ENCODE peak calls at places on chromosome 9, in five cellular contexts. T is HCT116, M is HepG2, X is H1, L is OCI-LY7. N is an unnamed sample.

GRCh38 chr9:112422417-112423148 is 42.7 kb downstream of the HSDL2 start:
- DNase-seq in L (no peak), T (no peak), M (no peak), X (no peak), N (no peak)

GRCh38 chr9:9998491-9999287 is 614.1 kb downstream of the PTPRD start:
- DNase-seq in T (no peak), M (peak), X (no peak), L (peak), N (no peak)

GRCh38 chr9:18543406-18543965 is 69.5 kb downstream of the ADAMTSL1 start:
- DNase-seq in L (no peak), T (no peak), X (no peak), M (no peak), N (no peak)

GRCh38 chr9:995776-996175 is 19.3 kb downstream of the DMRT3 start:
- DNase-seq in X (no peak), L (no peak), T (no peak), M (no peak), N (no peak)

GRCh38 chr9:130675396-130675795 is 11.0 kb downstream of the PRDM12 start:
- DNase-seq in L (no peak), T (no peak), X (no peak), M (no peak), N (no peak)

GRCh38 chr9:86977205-86977835 is 30.0 kb upstream of the GAS1 start:
- DNase-seq in L (no peak), T (no peak), M (no peak), X (no peak), N (no peak)

GRCh38 chr9:893843-894420 is 52.4 kb downstream of the DMRT1 start:
- DNase-seq in L (peak), T (peak), X (peak), M (peak), N (peak)

GRCh38 chr9:38094165-38094564 is 25.1 kb upstream of the SHB start:
- DNase-seq in L (no peak), T (no peak), X (no peak), M (no peak), N (no peak)

GRCh38 chr9:20028849-20029231 is 240.0 kb upstream of the SLC24A2 start:
- DNase-seq in M (no peak), L (no peak), T (no peak), X (no peak), N (no peak)

GRCh38 chr9:91522496-91522895 is 98.9 kb upstream of the NFIL3 start:
- DNase-seq in T (no peak), X (no peak), L (no peak), M (no peak), N (no peak)

GRCh38 chr9:79477955-79478751 is 93.6 kb upstream of the TLE4 start:
- DNase-seq in M (peak), T (no peak), L (peak), X (no peak), N (no peak)

GRCh38 chr9:131296452-131296851 is 6.9 kb downstream of the PLPP7 start:
- DNase-seq in L (no peak), X (no peak), T (no peak), M (no peak), N (no peak)

GRCh38 chr9:109317311-109317978 is 3.4 kb downstream of the EPB41L4B start:
- DNase-seq in L (no peak), T (no peak), X (no peak), M (no peak), N (no peak)

GRCh38 chr9:123089790-123090189 is 56.3 kb downstream of the GPR21 start:
- DNase-seq in X (no peak), T (no peak), M (no peak), L (peak), N (no peak)

GRCh38 chr9:87193925-87194380 is 246.6 kb upstream of the GAS1 start:
- DNase-seq in L (no peak), M (no peak), X (no peak), T (no peak), N (no peak)

GRCh38 chr9:110748251-110748893 is 79.8 kb downstream of the MUSK start:
- DNase-seq in M (no peak), T (no peak), L (no peak), X (no peak), N (no peak)

GRCh38 chr9:129401623-129402340 is 219.1 kb downstream of the C9orf50 start:
- DNase-seq in L (no peak), M (no peak), X (no peak), T (no peak), N (no peak)

GRCh38 chr9:109052416-109052815 is 39.1 kb upstream of the CTNNAL1 start:
- DNase-seq in M (no peak), X (no peak), L (no peak), T (no peak), N (no peak)

GRCh38 chr9:125971895-125972729 is 224.9 kb downstream of the PBX3 start:
- DNase-seq in M (no peak), X (no peak), T (no peak), L (no peak), N (no peak)

GRCh38 chr9:3777137-3777536 is 251.3 kb upstream of the RFX3 start:
- DNase-seq in X (no peak), T (no peak), L (no peak), M (peak), N (no peak)

GRCh38 chr9:26754494-26755188 is 138.0 kb downstream of the CAAP1 start:
- DNase-seq in X (no peak), L (no peak), T (no peak), M (no peak), N (no peak)

GRCh38 chr9:23447166-23447565 is 378.9 kb downstream of the ELAVL2 start:
- DNase-seq in T (no peak), L (no peak), M (no peak), X (no peak), N (no peak)

DNA sequence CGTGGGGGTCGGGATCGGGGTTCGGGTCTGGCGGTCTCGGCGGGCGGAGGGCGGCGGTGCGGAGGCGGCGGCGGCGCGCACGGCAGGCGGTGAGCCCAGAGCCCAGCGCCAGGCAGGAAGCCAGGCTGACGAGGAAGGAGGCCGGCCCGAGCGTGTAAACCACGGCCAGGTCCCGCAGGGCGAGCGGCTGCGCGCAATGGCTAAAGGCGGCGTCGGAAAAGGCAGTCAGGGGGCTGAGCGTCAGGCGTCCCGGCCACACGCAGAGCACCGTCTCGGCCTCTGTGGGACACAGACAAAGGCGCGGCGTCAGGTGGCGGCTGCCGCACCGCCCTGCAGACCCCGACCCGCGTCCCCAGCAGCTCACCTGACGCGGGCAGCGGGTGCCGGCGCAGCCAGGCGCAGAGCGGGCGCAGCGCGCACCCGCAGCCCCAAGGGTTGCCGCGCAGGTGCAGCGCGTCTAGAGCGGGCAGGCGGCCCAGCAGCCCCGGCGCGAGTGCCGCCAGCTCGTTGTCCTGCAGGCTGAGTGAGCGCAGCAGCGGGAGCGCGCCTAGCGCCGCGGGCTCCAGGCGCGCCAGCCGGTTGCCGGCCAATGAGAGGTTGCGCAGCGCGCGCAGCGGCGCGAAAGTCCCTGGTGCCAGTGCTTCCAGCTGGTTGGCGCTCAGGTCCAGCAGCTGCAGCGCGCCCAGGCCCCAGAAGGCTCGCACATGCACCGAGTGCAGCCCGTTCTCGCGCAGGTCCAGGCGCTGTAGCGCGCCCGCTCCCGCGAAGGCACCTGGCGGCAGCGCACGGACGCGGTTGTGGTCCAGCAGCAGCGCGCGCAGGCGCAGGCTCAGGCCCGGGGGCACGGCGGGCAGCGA is 716 bp downstream of the LRRC26 start:
- DNase-seq in X (no peak), T (peak), M (peak), L (no peak), N (no peak)
- H2AFZ ChIP-seq in X (peak), T (no peak), M (no peak), L (no peak), N (peak)

DNA sequence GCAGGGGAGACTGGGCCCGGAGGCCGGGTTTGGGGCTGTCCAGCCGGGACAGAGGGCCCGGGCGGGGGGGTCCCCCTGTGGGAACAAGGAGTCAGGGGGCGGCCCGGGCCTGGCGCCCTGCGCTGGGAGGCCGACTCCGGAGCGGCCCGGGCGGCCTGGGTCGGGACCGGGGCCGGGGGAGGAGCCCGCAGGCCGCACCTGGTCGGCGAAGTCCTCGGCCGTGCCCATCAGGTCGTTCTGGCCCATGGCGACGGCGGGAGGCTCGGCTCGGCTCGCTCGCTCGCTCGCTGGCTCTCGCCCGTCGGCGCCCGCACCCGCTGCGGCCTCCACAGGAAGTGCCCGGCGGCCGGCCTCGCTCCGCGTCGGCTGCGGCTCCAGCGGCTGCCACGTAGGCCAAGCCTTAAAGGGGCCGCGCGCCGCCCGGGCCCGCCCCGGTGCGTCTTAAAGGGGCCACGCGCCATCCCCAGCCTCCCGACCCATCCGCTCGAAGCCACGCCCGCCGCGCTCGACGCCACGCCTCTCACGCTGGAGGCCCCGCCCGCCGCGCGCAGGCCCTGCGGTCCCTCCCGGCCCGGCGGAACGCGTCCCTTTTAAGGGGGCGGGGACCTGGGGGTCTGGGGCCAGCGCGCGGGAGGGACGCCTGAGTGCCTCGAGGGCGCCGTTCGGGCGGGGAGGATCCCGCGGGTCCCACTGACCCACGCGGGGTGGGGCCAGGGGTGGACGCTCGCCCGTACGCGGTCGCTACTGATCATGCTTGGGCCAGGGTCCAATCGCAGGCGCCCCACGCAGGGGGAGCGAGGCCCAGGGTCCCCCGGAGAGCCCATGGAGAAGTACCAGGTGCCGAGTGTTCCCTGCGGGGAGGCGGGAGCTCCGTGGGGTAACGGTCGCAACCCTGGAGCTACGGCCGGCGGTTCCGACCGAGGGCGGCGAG is at the start of the genes STKLD1 and SURF4:
- DNase-seq in M (peak), X (peak), T (peak), L (peak), N (peak)
- TF ChIP-seq CTCF in M (no peak), X (no peak), T (no peak), L (no peak), N (no peak)

GRCh38 chr9:120868676-120869359 is 8.2 kb downstream of the PHF19 start:
- DNase-seq in M (no peak), X (peak), L (peak), T (peak), N (peak)

GRCh38 chr9:120869726-120870125 is 7.3 kb downstream of the PHF19 start:
- DNase-seq in M (no peak), L (no peak), T (no peak), X (no peak), N (no peak)

GRCh38 chr9:120870206-120870605 is 6.8 kb downstream of the PHF19 start:
- DNase-seq in X (no peak), T (no peak), M (no peak), L (no peak), N (no peak)

GRCh38 chr9:120868339-120868675 is 8.7 kb downstream of the PHF19 start:
- DNase-seq in L (no peak), X (no peak), M (no peak), T (no peak), N (no peak)

GRCh38 chr9:120869360-120869687 is 7.7 kb downstream of the PHF19 start:
- DNase-seq in L (no peak), T (no peak), X (no peak), M (no peak), N (no peak)
- H2AFZ ChIP-seq in L (no peak), T (no peak), X (no peak), M (no peak), N (peak)

GRCh38 chr9:92527291-92527828 is 8.4 kb downstream of the ECM2 start:
- DNase-seq in M (no peak), X (no peak), T (no peak), L (no peak), N (no peak)

GRCh38 chr9:92524881-92525280 is 10.9 kb downstream of the ECM2 start:
- DNase-seq in L (no peak), T (no peak), M (no peak), X (no peak), N (no peak)

GRCh38 chr9:92520837-92521236 is 15.0 kb downstream of the ECM2 start:
- DNase-seq in M (no peak), T (no peak), L (no peak), X (no peak), N (no peak)

GRCh38 chr9:92525306-92525705 is 10.5 kb downstream of the ECM2 start:
- DNase-seq in M (no peak), X (no peak), T (no peak), L (no peak), N (no peak)

GRCh38 chr9:92522983-92523970 is 12.5 kb downstream of the ECM2 start:
- DNase-seq in M (peak), X (no peak), L (no peak), T (no peak), N (no peak)
- TF ChIP-seq CTCF in M (no peak), X (no peak), L (no peak), T (no peak), N (no peak)

GRCh38 chr9:99515874-99516656 is 294.0 kb downstream of the SEC61B start:
- DNase-seq in T (no peak), X (no peak), M (no peak), L (peak), N (peak)
- H2AFZ ChIP-seq in T (no peak), X (no peak), M (no peak), L (peak), N (no peak)

DNA sequence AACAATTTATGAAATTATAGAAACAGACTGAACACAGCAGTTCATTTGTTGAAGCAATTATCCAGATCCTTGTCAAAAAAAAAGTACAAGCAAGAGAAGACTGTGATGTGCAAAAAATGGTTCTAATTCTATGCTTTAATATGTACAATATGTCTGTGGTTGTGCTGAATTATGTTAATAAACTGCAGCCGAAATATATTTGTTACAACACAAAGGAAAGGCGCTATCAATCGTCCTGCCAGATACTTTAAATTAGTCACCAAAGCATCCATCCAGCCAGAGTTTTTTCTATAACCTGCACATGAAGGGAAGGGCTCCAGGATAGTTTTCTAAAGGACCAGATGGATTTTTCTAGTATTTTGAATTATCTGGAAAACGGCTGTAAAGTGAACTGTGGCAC is 259.5 kb downstream of the BNC2 start:
- DNase-seq in L (no peak), X (no peak), M (no peak), T (no peak), N (no peak)
- TF ChIP-seq CTCF in L (no peak), X (no peak), M (no peak), T (no peak), N (no peak)

DNA sequence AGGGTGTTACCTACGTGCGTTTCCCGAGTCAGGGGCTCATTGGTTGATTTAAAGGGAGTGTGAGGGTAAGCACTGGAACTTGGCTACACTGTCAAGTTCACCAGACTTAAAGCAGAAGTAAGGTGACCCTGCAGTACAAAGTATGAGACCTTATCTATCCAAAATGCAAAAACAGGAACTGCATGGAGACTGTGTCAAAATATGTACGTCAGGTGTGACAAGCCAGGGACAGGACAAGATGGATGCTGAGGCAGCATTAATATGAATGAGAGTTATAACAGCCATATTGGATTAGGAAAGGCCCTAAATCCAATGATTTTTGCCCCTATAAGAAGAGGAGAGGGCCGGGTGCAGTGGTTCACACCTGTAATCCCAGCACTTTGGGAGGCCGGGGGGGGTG is 15.4 kb upstream of the SUSD3 start:
- DNase-seq in X (no peak), M (no peak), T (no peak), L (peak), N (no peak)
- H2AFZ ChIP-seq in X (no peak), M (no peak), T (no peak), L (no peak), N (no peak)

GRCh38 chr9:12426198-12426864 is 266.9 kb upstream of the TYRP1 start:
- DNase-seq in X (no peak), L (no peak), T (no peak), M (no peak), N (no peak)
- TF ChIP-seq CTCF in X (no peak), L (peak), T (no peak), M (no peak), N (no peak)

DNA sequence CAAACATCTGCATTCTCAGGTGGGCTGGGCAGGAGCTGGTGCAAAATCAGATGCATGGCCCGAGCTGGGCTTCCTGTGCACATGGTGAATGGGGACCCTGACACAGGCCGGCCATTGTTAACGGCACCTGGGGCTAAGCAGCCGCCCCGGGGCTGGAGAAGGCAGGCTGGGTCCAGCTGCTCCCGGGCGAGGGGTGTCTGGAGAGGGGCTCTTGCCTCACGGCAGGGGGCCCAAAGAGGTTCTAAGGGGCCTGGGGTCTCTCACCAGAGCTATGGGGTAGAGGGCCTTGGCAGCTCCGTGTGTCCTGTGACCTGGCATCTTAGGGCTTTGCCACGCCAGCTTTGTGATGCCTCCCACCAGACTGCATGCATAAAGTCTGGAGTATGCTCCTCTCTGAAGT is 5.1 kb upstream of the QSOX2 start:
- DNase-seq in M (no peak), L (no peak), X (no peak), T (no peak), N (no peak)
- H2AFZ ChIP-seq in M (no peak), L (no peak), X (no peak), T (no peak), N (no peak)

GRCh38 chr9:98554752-98555151 is 154.0 kb downstream of the GABBR2 start:
- DNase-seq in T (no peak), L (no peak), M (no peak), X (no peak), N (no peak)

GRCh38 chr9:98550206-98550820 is 158.4 kb downstream of the GABBR2 start:
- DNase-seq in M (no peak), T (no peak), X (no peak), L (no peak), N (no peak)

GRCh38 chr9:98551511-98552286 is 157.0 kb downstream of the GABBR2 start:
- DNase-seq in X (no peak), M (no peak), L (no peak), T (no peak), N (no peak)

GRCh38 chr9:98549401-98549800 is 159.3 kb downstream of the GABBR2 start:
- DNase-seq in T (no peak), X (no peak), L (no peak), M (no peak), N (no peak)

DNA sequence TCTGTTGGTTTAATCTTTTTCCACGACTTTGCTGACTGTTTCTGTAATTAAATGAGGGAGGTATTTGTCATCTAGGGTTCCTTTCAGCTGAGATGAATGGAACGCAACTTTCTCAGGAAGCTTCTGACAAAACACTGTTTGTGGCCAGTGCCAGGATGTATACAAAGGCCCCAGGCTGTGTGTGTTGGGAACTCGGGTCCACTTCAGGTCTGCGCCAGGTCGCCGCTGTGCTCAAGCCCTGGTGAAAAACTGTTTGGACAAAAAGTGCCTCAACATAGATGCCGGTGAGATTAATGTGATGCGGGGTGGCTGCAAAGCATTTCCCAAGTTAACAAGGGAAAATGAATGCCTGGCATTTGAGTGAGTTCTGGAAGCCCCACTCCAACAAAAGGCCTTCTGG is 156.4 kb downstream of the GABBR2 start:
- DNase-seq in L (no peak), M (no peak), X (no peak), T (no peak), N (no peak)
- TF ChIP-seq CTCF in L (no peak), M (no peak), X (no peak), T (no peak), N (no peak)

N was measured in GM12878.